ENCODE peak calls at places on chromosomes 16 and 17, in eight cellular contexts. L, E, I, S, M, R, A and X are unnamed samples.

GRCh38 chr17:78130439-78131101 is at the start of gene TMC8:
- DNase-seq in R (no peak), L (no peak), M (peak), S (no peak), E (no peak), A (peak), I (no peak), X (no peak)

GRCh38 chr17:2059837-2060658 is 5.1 kb downstream of the HIC1 start:
- DNase-seq in L (no peak), M (no peak), I (no peak), A (no peak), R (no peak), S (no peak), E (no peak), X (no peak)

GRCh38 chr17:8056232-8056975 is 17.5 kb downstream of the ALOX15B start:
- DNase-seq in L (no peak), A (no peak), S (no peak), I (no peak), E (peak), R (no peak), M (no peak), X (peak)

GRCh38 chr16:69847643-69848042 is 85.5 kb downstream of the WWP2 start:
- DNase-seq in R (no peak), I (no peak), L (no peak), M (no peak), A (no peak), S (no peak), E (no peak), X (no peak)

GRCh38 chr17:80029235-80029974 is 6.3 kb downstream of the TBC1D16 start:
- DNase-seq in R (peak), S (no peak), I (no peak), L (no peak), E (peak), M (no peak), A (no peak), X (peak)

GRCh38 chr16:69513180-69513966 is 52.4 kb upstream of the NFAT5 start:
- DNase-seq in I (no peak), M (no peak), E (peak), A (no peak), S (peak), R (peak), L (no peak), X (peak)

GRCh38 chr16:84144859-84145639 is at the start of the genes DNAAF1 and HSDL1:
- DNase-seq in S (peak), A (peak), M (peak), R (peak), L (peak), I (peak), E (peak), X (peak)

GRCh38 chr17:76539631-76540271 is at the start of gene PRCD:
- DNase-seq in L (no peak), E (no peak), A (no peak), M (no peak), I (no peak), R (no peak), S (peak), X (no peak)

GRCh38 chr17:70882504-70882903 is 713.2 kb downstream of the KCNJ2 start:
- DNase-seq in A (no peak), I (no peak), S (peak), M (no peak), E (no peak), R (no peak), L (no peak), X (no peak)

GRCh38 chr17:46764709-46765401 is 53.6 kb downstream of the WNT3 start:
- DNase-seq in S (no peak), A (no peak), M (no peak), I (no peak), R (peak), L (no peak), E (peak), X (peak)

GRCh38 chr17:58161566-58161965 is 5.2 kb upstream of the OR4D2 start:
- DNase-seq in L (no peak), S (no peak), I (no peak), A (no peak), M (no peak), R (no peak), E (no peak), X (no peak)

GRCh38 chr17:74731347-74731605 is 5.8 kb upstream of the RAB37 start:
- DNase-seq in A (no peak), I (no peak), R (no peak), S (no peak), E (no peak), M (no peak), L (no peak), X (no peak)